ENCODE peak calls at places on chromosomes 3 and 15, in six cellular contexts. One of them, this sample, is unnamed.

GRCh38 chr3:24678441-24678865 is 183.8 kb upstream of the THRB start:
- DNase-seq in ovary: no peak
- DNase-seq in lower lobe of right lung: no peak
- DNase-seq in fibroblast of lung: peak; percentile 97
- DNase-seq in CD4-positive, CD25-positive, alpha-beta regulatory T cell: no peak
- DNase-seq in brain microvascular endothelial cell: peak; percentile 95
- DNase-seq in this sample: no peak

GRCh38 chr15:72835289-72835890 is 51.8 kb upstream of the ADPGK start:
- DNase-seq in brain microvascular endothelial cell: no peak
- DNase-seq in CD4-positive, CD25-positive, alpha-beta regulatory T cell: no peak
- DNase-seq in fibroblast of lung: peak; percentile 11
- DNase-seq in ovary: no peak
- DNase-seq in lower lobe of right lung: no peak
- DNase-seq in this sample: no peak

GRCh38 chr3:13657660-13658435 is 108.9 kb downstream of the FBLN2 start:
- DNase-seq in CD4-positive, CD25-positive, alpha-beta regulatory T cell: peak; percentile 53
- DNase-seq in brain microvascular endothelial cell: peak; percentile 8
- DNase-seq in ovary: peak; percentile 51
- DNase-seq in fibroblast of lung: peak; percentile 20
- DNase-seq in lower lobe of right lung: peak; percentile 59
- DNase-seq in this sample: peak; percentile 36

GRCh38 chr3:31421280-31422048 is 111.3 kb upstream of the STT3B start:
- DNase-seq in CD4-positive, CD25-positive, alpha-beta regulatory T cell: peak; percentile 59
- DNase-seq in ovary: no peak
- DNase-seq in lower lobe of right lung: no peak
- DNase-seq in fibroblast of lung: no peak
- DNase-seq in brain microvascular endothelial cell: no peak
- DNase-seq in this sample: no peak

GRCh38 chr15:81157195-81157938 is 23.3 kb downstream of the CFAP161 start:
- DNase-seq in CD4-positive, CD25-positive, alpha-beta regulatory T cell: no peak
- DNase-seq in lower lobe of right lung: no peak
- DNase-seq in fibroblast of lung: peak; percentile 48
- DNase-seq in brain microvascular endothelial cell: no peak
- DNase-seq in ovary: no peak
- DNase-seq in this sample: no peak

GRCh38 chr15:85000189-85000864 is 18.7 kb downstream of the PDE8A start:
- DNase-seq in ovary: no peak
- DNase-seq in brain microvascular endothelial cell: no peak
- DNase-seq in fibroblast of lung: peak; percentile 73
- DNase-seq in lower lobe of right lung: no peak
- DNase-seq in CD4-positive, CD25-positive, alpha-beta regulatory T cell: no peak
- DNase-seq in this sample: no peak

GRCh38 chr3:190345878-190346277 is 23.6 kb upstream of the CLDN1 start:
- DNase-seq in lower lobe of right lung: no peak
- DNase-seq in ovary: no peak
- DNase-seq in fibroblast of lung: no peak
- DNase-seq in brain microvascular endothelial cell: no peak
- DNase-seq in CD4-positive, CD25-positive, alpha-beta regulatory T cell: no peak
- DNase-seq in this sample: no peak

GRCh38 chr3:38454179-38454883 is 641 bp downstream of the ACVR2B start:
- DNase-seq in brain microvascular endothelial cell: no peak
- DNase-seq in ovary: peak; percentile 71
- DNase-seq in fibroblast of lung: peak; percentile 19
- DNase-seq in CD4-positive, CD25-positive, alpha-beta regulatory T cell: peak; percentile 48
- DNase-seq in lower lobe of right lung: peak; percentile 68
- DNase-seq in this sample: no peak

GRCh38 chr3:57228734-57229505 is 1.4 kb downstream of the APPL1 start:
- DNase-seq in CD4-positive, CD25-positive, alpha-beta regulatory T cell: peak; percentile 33
- DNase-seq in ovary: no peak
- DNase-seq in lower lobe of right lung: no peak
- DNase-seq in fibroblast of lung: peak; percentile 63
- DNase-seq in brain microvascular endothelial cell: peak; percentile 29
- DNase-seq in this sample: no peak

GRCh38 chr15:46408312-46408711 is 773.5 kb downstream of the SQOR start:
- DNase-seq in CD4-positive, CD25-positive, alpha-beta regulatory T cell: no peak
- DNase-seq in ovary: no peak
- DNase-seq in fibroblast of lung: no peak
- DNase-seq in brain microvascular endothelial cell: no peak
- DNase-seq in lower lobe of right lung: no peak
- DNase-seq in this sample: no peak

GRCh38 chr3:147925272-147925671 is 516.1 kb downstream of the ZIC1 start:
- DNase-seq in ovary: no peak
- DNase-seq in CD4-positive, CD25-positive, alpha-beta regulatory T cell: no peak
- DNase-seq in brain microvascular endothelial cell: no peak
- DNase-seq in fibroblast of lung: no peak
- DNase-seq in lower lobe of right lung: no peak
- DNase-seq in this sample: no peak

GRCh38 chr15:55741592-55742497 is 1.1 kb downstream of the PRTG start:
- DNase-seq in fibroblast of lung: no peak
- DNase-seq in lower lobe of right lung: no peak
- DNase-seq in CD4-positive, CD25-positive, alpha-beta regulatory T cell: peak; percentile 25
- DNase-seq in ovary: peak; percentile 54
- DNase-seq in brain microvascular endothelial cell: peak; percentile 2
- DNase-seq in this sample: no peak

GRCh38 chr15:55744026-55744655 is 1.2 kb upstream of the PRTG start:
- DNase-seq in ovary: no peak
- DNase-seq in fibroblast of lung: no peak
- DNase-seq in CD4-positive, CD25-positive, alpha-beta regulatory T cell: no peak
- DNase-seq in lower lobe of right lung: no peak
- DNase-seq in brain microvascular endothelial cell: no peak
- DNase-seq in this sample: no peak

GRCh38 chr15:55742498-55742926 is 440 bp downstream of the PRTG start:
- DNase-seq in lower lobe of right lung: peak; percentile 49
- DNase-seq in ovary: no peak
- DNase-seq in fibroblast of lung: peak; percentile 42
- DNase-seq in CD4-positive, CD25-positive, alpha-beta regulatory T cell: peak; percentile 15
- DNase-seq in brain microvascular endothelial cell: peak; percentile 17
- DNase-seq in this sample: peak; percentile 44

GRCh38 chr15:55743615-55743978 is 645 bp upstream of the PRTG start:
- DNase-seq in fibroblast of lung: no peak
- DNase-seq in lower lobe of right lung: no peak
- DNase-seq in ovary: no peak
- DNase-seq in CD4-positive, CD25-positive, alpha-beta regulatory T cell: no peak
- DNase-seq in brain microvascular endothelial cell: no peak
- DNase-seq in this sample: no peak

GRCh38 chr15:55742927-55743614 is at the start of gene PRTG:
- DNase-seq in fibroblast of lung: peak; percentile 87
- DNase-seq in CD4-positive, CD25-positive, alpha-beta regulatory T cell: no peak
- DNase-seq in ovary: peak; percentile 86
- DNase-seq in brain microvascular endothelial cell: peak; percentile 69
- DNase-seq in lower lobe of right lung: peak; percentile 81
- DNase-seq in this sample: peak; percentile 17
- H3K27ac ChIP-seq in fibroblast of lung: peak within 1 kb of the TSS; percentile 27
- H3K27ac ChIP-seq in CD4-positive, CD25-positive, alpha-beta regulatory T cell: no peak within 1 kb of the TSS
- H3K27ac ChIP-seq in ovary: peak within 1 kb of the TSS; percentile 65
- H3K27ac ChIP-seq in brain microvascular endothelial cell: no peak within 1 kb of the TSS
- H3K27ac ChIP-seq in lower lobe of right lung: peak within 1 kb of the TSS; percentile 66
- H3K27ac ChIP-seq in this sample: no peak within 1 kb of the TSS

DNA sequence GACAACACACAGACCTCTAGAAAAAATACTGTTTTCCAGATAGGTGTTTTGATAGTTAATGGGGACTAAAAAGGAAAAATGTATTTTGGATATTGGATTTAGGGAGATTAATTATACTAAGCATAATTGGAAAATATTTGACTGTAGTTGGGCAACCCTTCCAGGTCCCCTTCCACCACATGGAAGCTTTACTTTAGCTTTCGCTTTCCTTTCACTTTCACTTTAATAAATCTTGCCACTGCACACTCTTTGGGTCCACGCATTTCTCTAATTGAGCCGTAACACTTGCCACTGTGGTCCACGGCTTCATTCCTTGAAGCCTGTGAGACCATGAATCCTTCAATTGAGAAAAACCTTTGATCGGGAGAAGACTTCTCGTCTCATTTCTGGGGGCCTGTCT is 15.5 kb downstream of the GLDN start:
- DNase-seq in fibroblast of lung: no peak
- DNase-seq in brain microvascular endothelial cell: no peak
- DNase-seq in lower lobe of right lung: no peak
- DNase-seq in CD4-positive, CD25-positive, alpha-beta regulatory T cell: no peak
- DNase-seq in ovary: no peak
- DNase-seq in this sample: no peak
- H3K27ac ChIP-seq in fibroblast of lung: no peak overlapping the region
- H3K27ac ChIP-seq in brain microvascular endothelial cell: no peak overlapping the region
- H3K27ac ChIP-seq in lower lobe of right lung: no peak overlapping the region
- H3K27ac ChIP-seq in CD4-positive, CD25-positive, alpha-beta regulatory T cell: no peak overlapping the region
- H3K27ac ChIP-seq in ovary: no peak overlapping the region
- H3K27ac ChIP-seq in this sample: no peak overlapping the region

GRCh38 chr15:34059946-34060345 is 20.9 kb upstream of the AVEN start:
- DNase-seq in ovary: no peak
- DNase-seq in fibroblast of lung: no peak
- DNase-seq in brain microvascular endothelial cell: no peak
- DNase-seq in CD4-positive, CD25-positive, alpha-beta regulatory T cell: no peak
- DNase-seq in lower lobe of right lung: no peak
- DNase-seq in this sample: no peak

GRCh38 chr15:34070003-34070402 is 31.0 kb upstream of the AVEN start:
- DNase-seq in lower lobe of right lung: no peak
- DNase-seq in fibroblast of lung: no peak
- DNase-seq in ovary: no peak
- DNase-seq in CD4-positive, CD25-positive, alpha-beta regulatory T cell: no peak
- DNase-seq in brain microvascular endothelial cell: no peak
- DNase-seq in this sample: no peak

GRCh38 chr15:34064443-34064842 is 25.4 kb upstream of the AVEN start:
- DNase-seq in CD4-positive, CD25-positive, alpha-beta regulatory T cell: no peak
- DNase-seq in lower lobe of right lung: no peak
- DNase-seq in brain microvascular endothelial cell: no peak
- DNase-seq in fibroblast of lung: no peak
- DNase-seq in ovary: no peak
- DNase-seq in this sample: no peak

GRCh38 chr15:34065941-34066340 is 26.9 kb upstream of the AVEN start:
- DNase-seq in brain microvascular endothelial cell: no peak
- DNase-seq in ovary: no peak
- DNase-seq in lower lobe of right lung: no peak
- DNase-seq in fibroblast of lung: no peak
- DNase-seq in CD4-positive, CD25-positive, alpha-beta regulatory T cell: no peak
- DNase-seq in this sample: no peak

DNA sequence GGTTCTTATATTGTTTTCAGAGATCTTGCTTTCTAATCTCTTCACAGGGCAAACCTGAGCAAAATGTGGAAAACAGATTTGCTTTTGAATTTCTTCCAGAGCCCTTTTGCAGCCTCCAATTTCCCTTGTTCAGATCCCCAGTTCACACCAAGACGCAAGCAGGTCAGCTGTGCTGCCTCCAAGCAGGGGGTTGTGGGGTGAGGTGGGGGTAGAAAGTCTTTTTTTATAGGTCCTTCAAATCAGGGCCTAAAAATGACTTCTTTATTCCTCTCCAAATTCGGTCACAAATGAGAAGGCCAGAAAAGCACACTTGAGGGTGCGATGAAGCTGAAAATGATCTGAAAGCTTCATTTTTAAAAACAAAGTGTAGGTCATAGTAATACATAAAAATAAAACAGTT is 26.3 kb upstream of the AVEN start:
- DNase-seq in ovary: no peak
- DNase-seq in brain microvascular endothelial cell: no peak
- DNase-seq in fibroblast of lung: no peak
- DNase-seq in lower lobe of right lung: no peak
- DNase-seq in CD4-positive, CD25-positive, alpha-beta regulatory T cell: no peak
- DNase-seq in this sample: no peak
- H3K27ac ChIP-seq in ovary: no peak overlapping the region
- H3K27ac ChIP-seq in brain microvascular endothelial cell: no peak overlapping the region
- H3K27ac ChIP-seq in fibroblast of lung: no peak overlapping the region
- H3K27ac ChIP-seq in lower lobe of right lung: no peak overlapping the region
- H3K27ac ChIP-seq in CD4-positive, CD25-positive, alpha-beta regulatory T cell: no peak overlapping the region
- H3K27ac ChIP-seq in this sample: no peak overlapping the region

GRCh38 chr3:179229177-179229576 is 21.7 kb downstream of the KCNMB3 start:
- DNase-seq in ovary: no peak
- DNase-seq in fibroblast of lung: no peak
- DNase-seq in lower lobe of right lung: no peak
- DNase-seq in brain microvascular endothelial cell: no peak
- DNase-seq in CD4-positive, CD25-positive, alpha-beta regulatory T cell: no peak
- DNase-seq in this sample: no peak
- H3K27ac ChIP-seq in ovary: no peak overlapping the region
- H3K27ac ChIP-seq in fibroblast of lung: no peak overlapping the region
- H3K27ac ChIP-seq in lower lobe of right lung: no peak overlapping the region
- H3K27ac ChIP-seq in brain microvascular endothelial cell: no peak overlapping the region
- H3K27ac ChIP-seq in CD4-positive, CD25-positive, alpha-beta regulatory T cell: no peak overlapping the region
- H3K27ac ChIP-seq in this sample: no peak overlapping the region

GRCh38 chr15:71118881-71119632 is 3.8 kb downstream of the THSD4 start:
- DNase-seq in ovary: no peak
- DNase-seq in CD4-positive, CD25-positive, alpha-beta regulatory T cell: no peak
- DNase-seq in brain microvascular endothelial cell: no peak
- DNase-seq in lower lobe of right lung: no peak
- DNase-seq in fibroblast of lung: no peak
- DNase-seq in this sample: no peak
- H3K27ac ChIP-seq in ovary: no peak overlapping the region
- H3K27ac ChIP-seq in CD4-positive, CD25-positive, alpha-beta regulatory T cell: no peak overlapping the region
- H3K27ac ChIP-seq in brain microvascular endothelial cell: no peak overlapping the region
- H3K27ac ChIP-seq in lower lobe of right lung: no peak overlapping the region
- H3K27ac ChIP-seq in fibroblast of lung: no peak overlapping the region
- H3K27ac ChIP-seq in this sample: no peak overlapping the region

DNA sequence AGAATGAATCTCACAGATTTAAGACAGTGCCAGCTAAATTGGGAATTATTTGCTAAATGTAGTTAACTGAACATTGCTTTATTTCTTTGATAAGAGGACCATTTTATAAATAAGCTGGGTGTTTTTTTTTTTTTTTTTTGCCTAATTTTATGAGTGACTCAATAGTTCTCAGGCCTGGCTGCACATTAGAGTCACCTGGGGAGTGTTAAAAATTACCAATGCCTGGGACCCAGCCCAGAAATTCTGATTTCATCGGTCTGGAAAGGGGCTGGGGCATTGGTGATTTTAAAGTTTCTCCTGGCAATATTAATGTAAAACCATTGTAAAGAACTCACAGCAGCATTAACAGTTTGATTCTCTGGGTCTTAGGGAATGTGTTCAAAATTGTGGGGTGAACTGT is 51.2 kb upstream of the PHLDB2 start:
- DNase-seq in brain microvascular endothelial cell: no peak
- DNase-seq in ovary: no peak
- DNase-seq in CD4-positive, CD25-positive, alpha-beta regulatory T cell: no peak
- DNase-seq in lower lobe of right lung: no peak
- DNase-seq in fibroblast of lung: no peak
- DNase-seq in this sample: no peak
- H3K27ac ChIP-seq in brain microvascular endothelial cell: no peak overlapping the region
- H3K27ac ChIP-seq in ovary: no peak overlapping the region
- H3K27ac ChIP-seq in CD4-positive, CD25-positive, alpha-beta regulatory T cell: no peak overlapping the region
- H3K27ac ChIP-seq in lower lobe of right lung: no peak overlapping the region
- H3K27ac ChIP-seq in fibroblast of lung: no peak overlapping the region
- H3K27ac ChIP-seq in this sample: no peak overlapping the region